ENCODE peak calls at places on chromosome X, in seven cellular contexts. One of them, this sample, is unnamed.

GRCh38 chrX:74550295-74550802 is 64.1 kb downstream of the RLIM start:
- DNase-seq in chondrocyte: no peak
- DNase-seq in stimulated activated CD4-positive, alpha-beta T cell treated with anti-CD3 and anti-CD28 coated beads, Interleukin-1b, Interleukin-23, amount 100 ng/mL, for 24 hours: peak
- DNase-seq in hippocampal formation: peak
- DNase-seq in NCI-H2081: peak
- DNase-seq in GM04504: no peak
- DNase-seq in retina: peak
- DNase-seq in this sample: peak

GRCh38 chrX:39470588-39471155 is 627.1 kb downstream of the BCOR start:
- DNase-seq in chondrocyte: no peak
- DNase-seq in hippocampal formation: no peak
- DNase-seq in NCI-H2081: no peak
- DNase-seq in retina: no peak
- DNase-seq in stimulated activated CD4-positive, alpha-beta T cell treated with anti-CD3 and anti-CD28 coated beads, Interleukin-1b, Interleukin-23, amount 100 ng/mL, for 24 hours: no peak
- DNase-seq in GM04504: no peak
- DNase-seq in this sample: no peak

GRCh38 chrX:154506483-154507332 is 9.3 kb downstream of the FAM3A start:
- DNase-seq in hippocampal formation: no peak
- DNase-seq in chondrocyte: no peak
- DNase-seq in retina: no peak
- DNase-seq in stimulated activated CD4-positive, alpha-beta T cell treated with anti-CD3 and anti-CD28 coated beads, Interleukin-1b, Interleukin-23, amount 100 ng/mL, for 24 hours: no peak
- DNase-seq in GM04504: no peak
- DNase-seq in NCI-H2081: no peak
- DNase-seq in this sample: no peak

GRCh38 chrX:152575331-152575730 is 62.4 kb upstream of the GABRQ start:
- DNase-seq in chondrocyte: no peak
- DNase-seq in stimulated activated CD4-positive, alpha-beta T cell treated with anti-CD3 and anti-CD28 coated beads, Interleukin-1b, Interleukin-23, amount 100 ng/mL, for 24 hours: no peak
- DNase-seq in GM04504: no peak
- DNase-seq in hippocampal formation: no peak
- DNase-seq in NCI-H2081: no peak
- DNase-seq in retina: no peak
- DNase-seq in this sample: no peak

GRCh38 chrX:100685284-100685996 is 41.4 kb downstream of the SRPX2 start:
- DNase-seq in GM04504: peak
- DNase-seq in hippocampal formation: peak
- DNase-seq in stimulated activated CD4-positive, alpha-beta T cell treated with anti-CD3 and anti-CD28 coated beads, Interleukin-1b, Interleukin-23, amount 100 ng/mL, for 24 hours: peak
- DNase-seq in NCI-H2081: peak
- DNase-seq in retina: peak
- DNase-seq in chondrocyte: no peak
- DNase-seq in this sample: peak

GRCh38 chrX:10166731-10167149 is 10.0 kb downstream of the CLCN4 start:
- DNase-seq in stimulated activated CD4-positive, alpha-beta T cell treated with anti-CD3 and anti-CD28 coated beads, Interleukin-1b, Interleukin-23, amount 100 ng/mL, for 24 hours: no peak
- DNase-seq in NCI-H2081: no peak
- DNase-seq in GM04504: no peak
- DNase-seq in chondrocyte: no peak
- DNase-seq in hippocampal formation: peak
- DNase-seq in retina: no peak
- DNase-seq in this sample: peak

GRCh38 chrX:93985621-93986020 is 311.6 kb downstream of the FAM133A start:
- DNase-seq in retina: no peak
- DNase-seq in chondrocyte: no peak
- DNase-seq in GM04504: no peak
- DNase-seq in stimulated activated CD4-positive, alpha-beta T cell treated with anti-CD3 and anti-CD28 coated beads, Interleukin-1b, Interleukin-23, amount 100 ng/mL, for 24 hours: no peak
- DNase-seq in hippocampal formation: no peak
- DNase-seq in NCI-H2081: no peak
- DNase-seq in this sample: no peak

GRCh38 chrX:20217279-20217678 is 49.4 kb downstream of the RPS6KA3 start:
- DNase-seq in chondrocyte: no peak
- DNase-seq in hippocampal formation: no peak
- DNase-seq in stimulated activated CD4-positive, alpha-beta T cell treated with anti-CD3 and anti-CD28 coated beads, Interleukin-1b, Interleukin-23, amount 100 ng/mL, for 24 hours: no peak
- DNase-seq in GM04504: peak
- DNase-seq in NCI-H2081: peak
- DNase-seq in retina: no peak
- DNase-seq in this sample: no peak

GRCh38 chrX:33987458-33987857 is 144.7 kb downstream of the FAM47A start:
- DNase-seq in GM04504: no peak
- DNase-seq in chondrocyte: no peak
- DNase-seq in retina: no peak
- DNase-seq in NCI-H2081: no peak
- DNase-seq in hippocampal formation: no peak
- DNase-seq in stimulated activated CD4-positive, alpha-beta T cell treated with anti-CD3 and anti-CD28 coated beads, Interleukin-1b, Interleukin-23, amount 100 ng/mL, for 24 hours: no peak
- DNase-seq in this sample: no peak

GRCh38 chrX:49175875-49176274 is 4.2 kb downstream of the PLP2 start:
- DNase-seq in stimulated activated CD4-positive, alpha-beta T cell treated with anti-CD3 and anti-CD28 coated beads, Interleukin-1b, Interleukin-23, amount 100 ng/mL, for 24 hours: no peak
- DNase-seq in retina: no peak
- DNase-seq in GM04504: no peak
- DNase-seq in hippocampal formation: no peak
- DNase-seq in NCI-H2081: no peak
- DNase-seq in chondrocyte: no peak
- DNase-seq in this sample: no peak

This sample was measured in NCI-H526.